ENCODE peak calls at places on chromosomes 12 and 14, in six cellular contexts. L is left lung; J is NCI-H187 treated with DMSO at 0.1 percent for 48 hours; P is activated CD4-positive, alpha-beta T cell treated with anti-CD3 and anti-CD28 coated beads, Interleukin-2, amount 50 U/mL, for 48 hours; M is HEK293T; E is NCI-H1417 treated with DMSO at 0.1 percent for 48 hours. U is an unnamed sample.
A peak's percentile ranks its signal among the peaks of the same experiment; 100 is the strongest.

GRCh38 chr14:106657460-106657859 is 1131.1 kb downstream of the TMEM121 start:
- DNase-seq in L (no peak), J (no peak), P (peak; percentile 74), M (no peak), E (no peak), U (peak; percentile 80)

GRCh38 chr12:8911606-8912268 is 2.6 kb upstream of the PHC1 start:
- DNase-seq in L (no peak), J (no peak), P (no peak), M (no peak), E (no peak), U (no peak)

GRCh38 chr12:1282670-1283361 is 291.8 kb downstream of the ERC1 start:
- DNase-seq in L (no peak), J (no peak), P (no peak), M (no peak), E (no peak), U (no peak)

GRCh38 chr14:61585598-61586538 is 109.4 kb upstream of the HIF1A start:
- DNase-seq in L (no peak), J (no peak), P (no peak), M (peak; percentile 55), E (no peak), U (no peak)

GRCh38 chr12:116885496-116885895 is 4.3 kb upstream of the HRK start:
- DNase-seq in L (no peak), J (no peak), P (no peak), M (no peak), E (no peak), U (no peak)

GRCh38 chr14:78530078-78530477 is 359.9 kb downstream of the NRXN3 start:
- DNase-seq in L (no peak), J (no peak), P (peak; percentile 7), M (peak; percentile 19), E (no peak), U (peak; percentile 26)

GRCh38 chr14:105316968-105317498 is 2.5 kb downstream of the PACS2 start:
- DNase-seq in L (peak; percentile 58), J (no peak), P (peak; percentile 13), M (no peak), E (no peak), U (no peak)

GRCh38 chr12:79344855-79345840 is 345.6 kb downstream of the PAWR start:
- DNase-seq in L (no peak), J (no peak), P (peak; percentile 3), M (peak; percentile 49), E (no peak), U (no peak)

GRCh38 chr12:109731806-109732205 is 18.2 kb downstream of the FAM222A start:
- DNase-seq in L (peak; percentile 10), J (no peak), P (no peak), M (no peak), E (no peak), U (no peak)